ENCODE peak calls at places on chromosomes 5 and 9, in five cellular contexts. One of them, this sample, is unnamed.

GRCh38 chr5:102286465-102286864 is 9.6 kb downstream of the SLCO4C1 start:
- DNase-seq in A549: no peak
- DNase-seq in K562: no peak
- DNase-seq in IMR-90: no peak
- DNase-seq in GM12878: no peak
- DNase-seq in this sample: no peak

GRCh38 chr9:2745560-2746380 is 28.5 kb downstream of the KCNV2 start:
- DNase-seq in K562: no peak
- DNase-seq in IMR-90: no peak
- DNase-seq in A549: no peak
- DNase-seq in GM12878: no peak
- DNase-seq in this sample: peak

GRCh38 chr9:18472915-18473314 is 1.0 kb upstream of the ADAMTSL1 start:
- DNase-seq in A549: no peak
- DNase-seq in IMR-90: no peak
- DNase-seq in K562: no peak
- DNase-seq in GM12878: no peak
- DNase-seq in this sample: no peak

GRCh38 chr9:5712651-5713360 is 83.9 kb downstream of the RIC1 start:
- DNase-seq in GM12878: no peak
- DNase-seq in IMR-90: no peak
- DNase-seq in A549: no peak
- DNase-seq in K562: no peak
- DNase-seq in this sample: no peak

GRCh38 chr5:106269252-106269843 is 1401.4 kb downstream of the EFNA5 start:
- DNase-seq in K562: no peak
- DNase-seq in A549: no peak
- DNase-seq in GM12878: no peak
- DNase-seq in IMR-90: peak
- DNase-seq in this sample: no peak

GRCh38 chr9:127049044-127049443 is 73.4 kb downstream of the ANGPTL2 start:
- DNase-seq in GM12878: peak
- DNase-seq in K562: no peak
- DNase-seq in A549: peak
- DNase-seq in IMR-90: peak
- DNase-seq in this sample: no peak

GRCh38 chr5:113340537-113340936 is 94.3 kb downstream of the TSSK1B start:
- DNase-seq in GM12878: no peak
- DNase-seq in K562: no peak
- DNase-seq in IMR-90: no peak
- DNase-seq in A549: no peak
- DNase-seq in this sample: peak

GRCh38 chr5:100828071-100828689 is 74.9 kb downstream of the ST8SIA4 start:
- DNase-seq in GM12878: peak
- DNase-seq in IMR-90: no peak
- DNase-seq in A549: no peak
- DNase-seq in K562: no peak
- DNase-seq in this sample: no peak

GRCh38 chr5:140674211-140674610 is 835 bp upstream of the DND1 start:
- DNase-seq in IMR-90: no peak
- DNase-seq in GM12878: no peak
- DNase-seq in K562: no peak
- DNase-seq in A549: no peak
- DNase-seq in this sample: no peak

GRCh38 chr5:100667021-100667671 is 132.0 kb downstream of the FAM174A start:
- DNase-seq in A549: no peak
- DNase-seq in GM12878: no peak
- DNase-seq in IMR-90: peak
- DNase-seq in K562: no peak
- DNase-seq in this sample: no peak

GRCh38 chr5:90359073-90359804 is 50.3 kb downstream of the CETN3 start:
- DNase-seq in A549: no peak
- DNase-seq in K562: no peak
- DNase-seq in GM12878: no peak
- DNase-seq in IMR-90: no peak
- DNase-seq in this sample: no peak

GRCh38 chr9:113463418-113464285 is at the start of gene RGS3:
- DNase-seq in IMR-90: no peak
- DNase-seq in GM12878: no peak
- DNase-seq in K562: no peak
- DNase-seq in A549: peak
- DNase-seq in this sample: no peak

GRCh38 chr9:135456436-135457104 is 23.0 kb upstream of the PPP1R26 start:
- DNase-seq in A549: no peak
- DNase-seq in IMR-90: no peak
- DNase-seq in GM12878: no peak
- DNase-seq in K562: peak
- DNase-seq in this sample: peak

GRCh38 chr5:57155033-57155432 is 18.8 kb upstream of the GPBP1 start:
- DNase-seq in A549: no peak
- DNase-seq in K562: peak
- DNase-seq in GM12878: no peak
- DNase-seq in IMR-90: no peak
- DNase-seq in this sample: no peak

GRCh38 chr5:17056056-17056690 is 120.1 kb upstream of the MYO10 start:
- DNase-seq in A549: no peak
- DNase-seq in GM12878: no peak
- DNase-seq in IMR-90: no peak
- DNase-seq in K562: no peak
- DNase-seq in this sample: no peak

GRCh38 chr9:95605826-95606555 is 89.2 kb upstream of the PTCH1 start:
- DNase-seq in GM12878: no peak
- DNase-seq in K562: no peak
- DNase-seq in A549: no peak
- DNase-seq in IMR-90: no peak
- DNase-seq in this sample: peak

GRCh38 chr5:97142521-97143254 is at the start of gene LIX1:
- DNase-seq in A549: peak
- DNase-seq in K562: peak
- DNase-seq in IMR-90: peak
- DNase-seq in GM12878: no peak
- DNase-seq in this sample: peak

GRCh38 chr9:123395276-123396006 is 39.4 kb downstream of the CRB2 start:
- DNase-seq in IMR-90: no peak
- DNase-seq in K562: no peak
- DNase-seq in A549: no peak
- DNase-seq in GM12878: no peak
- DNase-seq in this sample: peak

GRCh38 chr5:167217097-167217743 is 1074.2 kb upstream of the WWC1 start:
- DNase-seq in GM12878: no peak
- DNase-seq in K562: no peak
- DNase-seq in A549: no peak
- DNase-seq in IMR-90: no peak
- DNase-seq in this sample: no peak

GRCh38 chr5:126814721-126815404 is 37.9 kb downstream of the LMNB1 start:
- DNase-seq in GM12878: no peak
- DNase-seq in A549: no peak
- DNase-seq in IMR-90: peak
- DNase-seq in K562: no peak
- DNase-seq in this sample: no peak

GRCh38 chr5:165039748-165040147 is 1534.3 kb downstream of the MAT2B start:
- DNase-seq in K562: no peak
- DNase-seq in IMR-90: no peak
- DNase-seq in A549: no peak
- DNase-seq in GM12878: no peak
- DNase-seq in this sample: no peak

GRCh38 chr5:179273074-179273435 is 72.2 kb downstream of the ADAMTS2 start:
- DNase-seq in K562: no peak
- DNase-seq in IMR-90: no peak
- DNase-seq in A549: no peak
- DNase-seq in GM12878: no peak
- DNase-seq in this sample: no peak

GRCh38 chr5:43661102-43661501 is 58.1 kb downstream of the NNT start:
- DNase-seq in GM12878: no peak
- DNase-seq in A549: no peak
- DNase-seq in K562: peak
- DNase-seq in IMR-90: peak
- DNase-seq in this sample: peak

GRCh38 chr5:38538161-38538560 is 18.3 kb downstream of the LIFR start:
- DNase-seq in IMR-90: no peak
- DNase-seq in GM12878: no peak
- DNase-seq in A549: no peak
- DNase-seq in K562: no peak
- DNase-seq in this sample: no peak

GRCh38 chr5:75023368-75024159 is 28.8 kb downstream of the GCNT4 start:
- DNase-seq in K562: no peak
- DNase-seq in IMR-90: peak
- DNase-seq in A549: no peak
- DNase-seq in GM12878: no peak
- DNase-seq in this sample: no peak

GRCh38 chr5:135391123-135391868 is 7.7 kb downstream of the MACROH2A1 start:
- DNase-seq in IMR-90: peak
- DNase-seq in GM12878: no peak
- DNase-seq in K562: no peak
- DNase-seq in A549: no peak
- DNase-seq in this sample: no peak

GRCh38 chr5:103519550-103519949 is 43.0 kb downstream of the NUDT12 start:
- DNase-seq in GM12878: no peak
- DNase-seq in A549: no peak
- DNase-seq in IMR-90: peak
- DNase-seq in K562: peak
- DNase-seq in this sample: no peak

DNA sequence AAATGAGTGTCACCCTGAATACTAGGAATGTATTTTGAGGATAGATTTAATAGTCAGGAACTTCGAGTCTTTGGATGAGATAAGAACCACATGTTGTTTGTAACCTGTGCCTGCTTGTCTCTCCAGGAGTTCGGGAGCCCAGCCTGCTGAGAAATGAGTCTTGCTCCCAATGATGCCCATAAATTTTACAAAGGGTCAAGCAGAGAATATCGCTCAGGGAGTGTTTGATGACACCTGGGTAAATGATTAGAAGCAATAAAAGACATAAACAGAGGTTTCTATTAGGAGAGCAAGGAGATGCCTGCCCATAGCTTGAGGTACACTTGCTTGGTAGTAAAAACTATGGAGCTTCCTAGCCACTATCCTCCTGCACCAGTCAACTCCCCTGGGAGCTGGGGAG is 46.9 kb upstream of the KLF4 start:
- DNase-seq in GM12878: no peak
- DNase-seq in A549: no peak
- DNase-seq in K562: no peak
- DNase-seq in IMR-90: no peak
- DNase-seq in this sample: no peak
- TF ChIP-seq RCOR1 in GM12878: no peak
- TF ChIP-seq RCOR1 in A549: no peak
- TF ChIP-seq RCOR1 in K562: no peak
- TF ChIP-seq RCOR1 in IMR-90: no peak
- TF ChIP-seq RCOR1 in this sample: no peak

GRCh38 chr9:93905473-93906133 is 49.6 kb downstream of the BARX1 start:
- DNase-seq in GM12878: no peak
- DNase-seq in IMR-90: no peak
- DNase-seq in A549: no peak
- DNase-seq in K562: no peak
- DNase-seq in this sample: no peak

GRCh38 chr9:93903886-93904648 is 51.1 kb downstream of the BARX1 start:
- DNase-seq in K562: no peak
- DNase-seq in GM12878: no peak
- DNase-seq in A549: no peak
- DNase-seq in IMR-90: no peak
- DNase-seq in this sample: no peak

GRCh38 chr9:93907551-93908199 is 47.5 kb downstream of the BARX1 start:
- DNase-seq in GM12878: no peak
- DNase-seq in IMR-90: no peak
- DNase-seq in A549: no peak
- DNase-seq in K562: no peak
- DNase-seq in this sample: no peak

GRCh38 chr9:93904649-93905472 is 50.3 kb downstream of the BARX1 start:
- DNase-seq in IMR-90: no peak
- DNase-seq in GM12878: no peak
- DNase-seq in K562: no peak
- DNase-seq in A549: no peak
- DNase-seq in this sample: no peak

GRCh38 chr9:93906182-93906880 is 48.8 kb downstream of the BARX1 start:
- DNase-seq in A549: no peak
- DNase-seq in K562: no peak
- DNase-seq in IMR-90: no peak
- DNase-seq in GM12878: no peak
- DNase-seq in this sample: no peak
- TF ChIP-seq RCOR1 in A549: no peak
- TF ChIP-seq RCOR1 in K562: no peak
- TF ChIP-seq RCOR1 in IMR-90: no peak
- TF ChIP-seq RCOR1 in GM12878: no peak
- TF ChIP-seq RCOR1 in this sample: no peak

GRCh38 chr9:88767504-88767790 is 223.8 kb upstream of the S1PR3 start:
- DNase-seq in A549: no peak
- DNase-seq in K562: no peak
- DNase-seq in GM12878: no peak
- DNase-seq in IMR-90: peak
- DNase-seq in this sample: no peak

GRCh38 chr9:88772602-88773001 is 218.7 kb upstream of the S1PR3 start:
- DNase-seq in K562: no peak
- DNase-seq in GM12878: no peak
- DNase-seq in A549: no peak
- DNase-seq in IMR-90: no peak
- DNase-seq in this sample: no peak

GRCh38 chr9:88766778-88767503 is 224.3 kb upstream of the S1PR3 start:
- DNase-seq in A549: no peak
- DNase-seq in GM12878: no peak
- DNase-seq in K562: peak
- DNase-seq in IMR-90: peak
- DNase-seq in this sample: no peak
- TF ChIP-seq RCOR1 in A549: no peak
- TF ChIP-seq RCOR1 in GM12878: no peak
- TF ChIP-seq RCOR1 in K562: no peak
- TF ChIP-seq RCOR1 in IMR-90: no peak
- TF ChIP-seq RCOR1 in this sample: no peak

GRCh38 chr9:87713278-87713989 is 12.5 kb upstream of the CTSL start:
- DNase-seq in GM12878: no peak
- DNase-seq in K562: peak
- DNase-seq in IMR-90: peak
- DNase-seq in A549: peak
- DNase-seq in this sample: no peak
- TF ChIP-seq RCOR1 in GM12878: no peak
- TF ChIP-seq RCOR1 in K562: peak
- TF ChIP-seq RCOR1 in IMR-90: no peak
- TF ChIP-seq RCOR1 in A549: no peak
- TF ChIP-seq RCOR1 in this sample: no peak

This sample was measured in SK-N-SH.